ENCODE peak calls at places on chromosome 1, in five cellular contexts. B is NCI-H1694 treated with DMSO at 0.1 percent for 48 hours; K is stimulated activated CD4-positive, alpha-beta T cell treated with anti-CD3 and anti-CD28 coated beads, Interleukin-4, amount 100 ng/mL, for 24 hours; W is pancreas; D is activated CD4-positive, alpha-beta T cell treated with anti-CD3 and anti-CD28 coated beads for 48 hours. T is an unnamed sample.

GRCh38 chr1:228802386-228803221 is 67.3 kb downstream of the RHOU start:
- DNase-seq in W (no peak), B (no peak), D (no peak), K (no peak), T (no peak)

GRCh38 chr1:43340559-43340958 is 2.9 kb downstream of the MPL start:
- DNase-seq in D (no peak), W (no peak), K (no peak), B (no peak), T (no peak)

GRCh38 chr1:33715195-33715811 is 148.6 kb upstream of the HMGB4 start:
- DNase-seq in W (no peak), D (no peak), B (no peak), K (no peak), T (no peak)

GRCh38 chr1:119275145-119275929 is 93.2 kb upstream of the HAO2 start:
- DNase-seq in W (peak), B (peak), D (peak), K (peak), T (no peak)

GRCh38 chr1:187264995-187265602 is 436.4 kb downstream of the PLA2G4A start:
- DNase-seq in B (peak), W (peak), D (no peak), K (no peak), T (no peak)

GRCh38 chr1:93324486-93325464 is 20.9 kb upstream of the DR1 start:
- DNase-seq in D (no peak), W (no peak), K (no peak), B (no peak), T (no peak)

GRCh38 chr1:78286686-78287085 is 204.1 kb upstream of the PTGFR start:
- DNase-seq in B (no peak), W (no peak), D (no peak), K (no peak), T (no peak)

GRCh38 chr1:117627562-117628165 is 21.8 kb downstream of the TENT5C start:
- DNase-seq in W (peak), D (no peak), B (no peak), K (no peak), T (no peak)

GRCh38 chr1:178536844-178537371 is 24.0 kb downstream of the TEX35 start:
- DNase-seq in B (no peak), W (peak), D (no peak), K (no peak), T (peak)

GRCh38 chr1:244092293-244093264 is 41.5 kb downstream of the ZBTB18 start:
- DNase-seq in B (no peak), K (no peak), D (no peak), W (no peak), T (no peak)

GRCh38 chr1:184390889-184391288 is 4.1 kb downstream of the C1orf21 start:
- DNase-seq in B (no peak), K (no peak), D (no peak), W (no peak), T (no peak)

GRCh38 chr1:46062651-46063319 is 69.6 kb downstream of the PIK3R3 start:
- DNase-seq in D (peak), B (no peak), K (peak), W (no peak), T (no peak)

GRCh38 chr1:169853335-169853734 is 40.4 kb downstream of the SCYL3 start:
- DNase-seq in W (no peak), B (no peak), D (no peak), K (no peak), T (no peak)

GRCh38 chr1:203135636-203136305 is 8.2 kb downstream of the ADORA1 start:
- DNase-seq in W (peak), B (no peak), K (no peak), D (no peak), T (no peak)

GRCh38 chr1:6859415-6860343 is 74.4 kb downstream of the CAMTA1 start:
- DNase-seq in K (no peak), W (no peak), D (no peak), B (no peak), T (no peak)